ENCODE peak calls at places on chromosomes 11 and 22, in five cellular contexts. Q is RWPE2, V is esophagus muscularis mucosa, O is kidney, P is cardiac muscle cell. F is an unnamed sample. For H3K4me1, the result is how much of the 10 kb centered on the place peaks cover.

GRCh38 chr11:9380773-9381172 is 3.7 kb upstream of the IPO7 start:
- DNase-seq in Q (no peak), V (no peak), O (no peak), P (no peak), F (peak)

GRCh38 chr22:38017272-38017920 is 33.0 kb upstream of the SOX10 start:
- DNase-seq in Q (no peak), V (no peak), O (peak), P (peak), F (peak)

GRCh38 chr11:104547996-104548661 is 350.1 kb downstream of the CASP12 start:
- DNase-seq in Q (no peak), V (no peak), O (no peak), P (peak), F (no peak)

GRCh38 chr11:94737171-94737611 is 31.0 kb upstream of the AMOTL1 start:
- DNase-seq in Q (no peak), V (peak), O (no peak), P (no peak), F (no peak)

GRCh38 chr22:45738206-45738605 is 66.6 kb downstream of the ATXN10 start:
- DNase-seq in Q (no peak), V (no peak), O (no peak), P (no peak), F (no peak)

GRCh38 chr11:80103149-80103859 is 662.5 kb upstream of the TENM4 start:
- DNase-seq in Q (no peak), V (no peak), O (no peak), P (peak), F (no peak)

GRCh38 chr22:49776891-49777290 is 50.8 kb downstream of the BRD1 start:
- DNase-seq in Q (no peak), V (no peak), O (peak), P (no peak), F (no peak)

GRCh38 chr22:42919199-42919598 is 62.1 kb upstream of the ARFGAP3 start:
- DNase-seq in Q (no peak), V (no peak), O (no peak), P (no peak), F (no peak)

GRCh38 chr11:19828382-19829108 is 115.9 kb downstream of the NAV2 start:
- DNase-seq in Q (no peak), V (no peak), O (no peak), P (peak), F (no peak)

GRCh38 chr22:37681556-37682049 is 4.5 kb upstream of the NOL12 start:
- DNase-seq in Q (no peak), V (no peak), O (peak), P (peak), F (peak)

GRCh38 chr11:64759722-64760719 is at the start of gene PYGM:
- DNase-seq in Q (peak), V (no peak), O (peak), P (peak), F (peak)

GRCh38 chr11:60193687-60194433 is 11.0 kb upstream of the MS4A6A start:
- DNase-seq in Q (no peak), V (no peak), O (no peak), P (peak), F (peak)

GRCh38 chr11:16779436-16779835 is 41.0 kb downstream of the C11orf58 start:
- DNase-seq in Q (no peak), V (no peak), O (no peak), P (no peak), F (no peak)

GRCh38 chr11:10637629-10638028 is 55.9 kb downstream of the IRAG1 start:
- DNase-seq in Q (no peak), V (no peak), O (no peak), P (no peak), F (no peak)

GRCh38 chr11:105693075-105693474 is 83.2 kb downstream of the GRIA4 start:
- DNase-seq in Q (no peak), V (no peak), O (no peak), P (peak), F (no peak)

GRCh38 chr22:17199131-17199731 is 20.0 kb downstream of the ADA2 start:
- DNase-seq in Q (no peak), V (no peak), O (peak), P (peak), F (no peak)

GRCh38 chr11:69694781-69695180 is 9.0 kb downstream of the FGF19 start:
- DNase-seq in Q (no peak), V (no peak), O (no peak), P (no peak), F (no peak)

GRCh38 chr22:42560781-42561180 is 7.0 kb downstream of the SERHL2 start:
- DNase-seq in Q (no peak), V (no peak), O (no peak), P (peak), F (no peak)

GRCh38 chr11:44067266-44067665 is 1.2 kb downstream of the ACCS start:
- DNase-seq in Q (no peak), V (no peak), O (no peak), P (no peak), F (no peak)

GRCh38 chr11:36364551-36364950 is 68.5 kb downstream of the PRR5L start:
- DNase-seq in Q (no peak), V (no peak), O (no peak), P (no peak), F (no peak)

GRCh38 chr11:47524200-47524874 is 28.6 kb downstream of the CELF1 start:
- DNase-seq in Q (no peak), V (no peak), O (no peak), P (no peak), F (peak)

GRCh38 chr11:34600339-34601084 is 20.4 kb upstream of the EHF start:
- DNase-seq in Q (no peak), V (no peak), O (peak), P (no peak), F (peak)

GRCh38 chr11:131240421-131240820 is 130.0 kb upstream of the NTM start:
- DNase-seq in Q (no peak), V (peak), O (no peak), P (no peak), F (no peak)

GRCh38 chr11:75319035-75319877 is 32.2 kb downstream of the ARRB1 start:
- DNase-seq in Q (no peak), V (no peak), O (peak), P (no peak), F (no peak)

GRCh38 chr11:9906043-9906791 is 242.3 kb downstream of the SWAP70 start:
- DNase-seq in Q (no peak), V (no peak), O (no peak), P (peak), F (no peak)

GRCh38 chr22:29606320-29606719 is 2.9 kb downstream of the NF2 start:
- DNase-seq in Q (no peak), V (no peak), O (no peak), P (no peak), F (no peak)

GRCh38 chr22:29610780-29611179 is 7.3 kb downstream of the NF2 start:
- DNase-seq in Q (no peak), V (no peak), O (no peak), P (no peak), F (no peak)

GRCh38 chr22:29605236-29605850 is 1.9 kb downstream of the NF2 start:
- DNase-seq in Q (no peak), V (no peak), O (no peak), P (no peak), F (no peak)

GRCh38 chr22:29607426-29607825 is 4.0 kb downstream of the NF2 start:
- DNase-seq in Q (no peak), V (no peak), O (no peak), P (peak), F (no peak)

DNA sequence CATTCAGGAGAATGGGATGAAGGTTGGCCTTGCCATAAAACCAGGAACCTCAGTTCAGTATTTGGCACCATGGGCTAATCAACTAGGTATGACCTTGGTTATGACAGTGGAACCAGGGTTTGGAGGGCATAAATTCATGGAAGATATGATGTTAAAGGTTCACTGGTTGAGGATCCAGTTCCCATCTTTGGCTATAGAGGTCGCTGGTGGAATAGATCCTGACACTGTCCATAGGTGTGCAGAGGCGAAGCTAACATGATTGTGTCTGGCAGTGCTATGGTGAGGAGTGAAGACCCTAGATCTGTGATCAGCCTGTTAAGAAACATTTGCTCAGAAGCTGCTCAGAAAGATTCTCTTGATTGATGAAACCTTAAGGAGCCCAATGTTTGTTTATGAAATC is 5.7 kb downstream of the NF2 start:
- DNase-seq in Q (no peak), V (no peak), O (no peak), P (no peak), F (no peak)
- TF ChIP-seq CTCF in Q (no peak), V (no peak), O (peak), P (peak), F (no peak)

DNA sequence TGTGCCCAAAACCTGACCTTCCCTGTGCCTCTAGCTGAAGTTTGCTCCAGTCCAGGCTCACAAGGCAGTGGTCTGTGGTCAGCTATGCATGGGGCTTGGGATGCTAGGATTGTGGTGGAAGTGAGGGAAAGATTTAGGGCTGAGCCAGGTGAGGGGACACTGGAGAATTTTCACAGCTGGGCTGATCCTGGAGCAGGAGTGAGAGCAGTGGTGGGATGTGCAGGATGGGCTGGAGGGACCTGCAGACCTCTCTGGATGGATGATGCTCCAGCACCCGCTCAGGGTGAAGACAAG is 23.9 kb upstream of the KDM2A start:
- DNase-seq in Q (no peak), V (no peak), O (no peak), P (no peak), F (no peak)
- H3K27ac ChIP-seq in Q (no peak), V (no peak), O (no peak), P (no peak), F (no peak)

DNA sequence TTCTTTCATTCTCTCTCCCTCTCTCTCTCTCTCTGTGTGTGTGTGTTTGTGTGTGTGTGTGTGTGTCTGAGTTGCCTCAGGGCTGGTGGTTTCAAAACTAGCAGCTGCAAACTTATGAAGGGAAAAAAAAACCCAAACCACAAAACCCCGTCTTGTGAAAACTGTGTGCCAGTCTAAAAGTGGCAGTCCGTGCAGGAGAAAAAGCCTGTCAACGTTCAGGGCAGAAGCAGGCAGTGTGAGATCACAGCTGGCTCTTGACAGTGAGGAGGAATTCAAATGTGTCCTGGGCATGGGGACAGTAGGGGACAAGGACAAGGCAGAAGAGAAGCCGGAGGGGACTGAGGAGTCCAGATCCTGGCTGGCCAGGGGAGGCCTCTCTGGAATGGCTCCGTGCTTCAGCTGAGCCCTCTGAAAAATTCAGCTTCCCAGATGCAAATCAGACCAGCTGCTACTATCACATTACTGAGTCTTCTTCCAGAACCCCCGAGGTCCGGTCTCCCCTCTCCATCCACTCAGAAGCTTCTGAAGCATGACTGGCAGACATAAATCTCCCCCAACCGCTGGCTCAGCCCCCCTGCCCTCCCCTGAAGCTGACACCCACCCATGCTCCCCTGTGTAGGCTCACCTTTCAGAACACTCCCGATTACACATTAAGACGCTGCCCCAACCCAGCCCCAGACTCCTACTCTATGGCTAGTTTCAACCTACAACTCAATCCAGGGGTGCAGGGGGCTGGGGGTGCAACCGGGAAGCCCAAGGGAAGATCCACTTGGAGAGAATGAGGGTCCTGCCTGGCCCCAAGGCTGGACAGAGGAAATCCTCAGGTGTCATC is 32.0 kb downstream of the FLI1 start:
- DNase-seq in Q (no peak), V (no peak), O (no peak), P (peak), F (peak)
- H3K4me1 ChIP-seq in Q (under half), V (under half), O (under half), P (under half), F (under half)

GRCh38 chr11:72316984-72317383 is 73.0 kb upstream of the PHOX2A start:
- DNase-seq in Q (no peak), V (no peak), O (no peak), P (no peak), F (no peak)

GRCh38 chr11:72314600-72315386 is 70.8 kb upstream of the PHOX2A start:
- DNase-seq in Q (no peak), V (no peak), O (no peak), P (no peak), F (no peak)

GRCh38 chr11:72319261-72319660 is 75.3 kb upstream of the PHOX2A start:
- DNase-seq in Q (no peak), V (no peak), O (no peak), P (no peak), F (no peak)

GRCh38 chr11:72321381-72321996 is 77.5 kb upstream of the PHOX2A start:
- DNase-seq in Q (no peak), V (no peak), O (no peak), P (peak), F (no peak)

GRCh38 chr11:72317982-72318381 is 74.0 kb upstream of the PHOX2A start:
- DNase-seq in Q (no peak), V (no peak), O (no peak), P (no peak), F (no peak)
- TF ChIP-seq CTCF in Q (no peak), V (no peak), O (no peak), P (no peak), F (no peak)

DNA sequence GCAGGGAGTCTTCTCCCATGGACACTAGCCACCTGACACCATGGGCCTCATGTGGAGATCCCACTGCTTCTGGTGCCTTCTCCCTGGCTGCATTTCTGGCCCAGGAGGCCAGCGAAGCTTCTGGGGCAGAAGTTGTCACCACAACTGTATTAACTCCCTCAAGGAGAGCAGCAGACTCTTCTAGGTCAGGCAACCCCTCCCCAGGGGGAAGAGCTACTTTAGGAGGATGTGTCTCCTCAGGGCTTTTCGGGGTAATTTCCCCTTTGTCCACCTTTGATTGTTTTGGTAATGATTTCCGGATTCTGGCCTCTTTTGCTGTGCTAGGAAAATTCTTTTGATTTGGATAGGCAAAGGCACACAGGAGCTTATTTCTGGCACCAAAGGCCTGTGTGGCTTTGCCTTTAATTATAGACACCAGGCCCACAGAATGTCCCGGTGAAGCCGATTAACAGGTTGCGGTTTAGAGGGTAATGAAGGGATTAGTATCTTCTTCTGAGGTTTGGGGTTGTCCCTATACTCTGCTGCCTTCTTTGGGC is 8.9 kb upstream of the UCP2 start:
- DNase-seq in Q (no peak), V (no peak), O (peak), P (no peak), F (no peak)
- H3K27ac ChIP-seq in Q (no peak), V (no peak), O (no peak), P (no peak), F (no peak)

DNA sequence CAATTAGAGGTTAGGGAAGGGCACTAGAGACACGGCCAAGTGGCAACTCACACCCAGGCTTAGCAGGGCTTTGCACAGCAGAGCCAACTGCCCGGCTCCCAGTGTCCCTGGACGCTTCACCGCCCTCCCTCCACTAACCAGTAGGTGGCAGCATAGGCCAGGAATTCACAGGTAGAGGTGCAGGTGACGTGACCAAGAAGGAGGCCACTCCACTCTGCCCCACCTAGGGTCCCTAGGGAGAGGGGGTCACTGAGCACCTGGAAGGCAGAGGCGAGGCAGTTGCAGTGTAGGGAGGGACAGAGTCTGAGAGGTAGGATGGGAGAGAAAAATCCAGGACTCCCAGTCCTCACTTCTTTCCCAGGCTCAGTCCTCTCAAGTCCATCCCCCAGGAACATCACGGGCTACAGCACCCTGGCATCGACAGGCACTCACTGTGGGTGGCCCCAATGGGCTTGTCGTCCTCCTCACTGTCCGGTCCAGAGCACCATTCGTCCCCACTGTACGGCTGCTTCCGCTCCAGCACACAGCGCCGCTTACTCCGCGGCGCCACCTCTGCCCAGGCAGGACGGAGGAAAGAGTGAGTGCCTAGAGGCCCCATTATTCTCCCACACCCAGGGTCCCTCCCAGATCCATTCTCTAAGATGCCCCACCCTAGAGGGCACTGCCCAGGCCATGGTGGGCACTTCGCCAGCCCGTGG is 18.5 kb downstream of the BCL9L start:
- DNase-seq in Q (peak), V (peak), O (peak), P (peak), F (peak)
- H3K4me1 ChIP-seq in Q (under half), V (half or more), O (under half), P (under half), F (half or more)

DNA sequence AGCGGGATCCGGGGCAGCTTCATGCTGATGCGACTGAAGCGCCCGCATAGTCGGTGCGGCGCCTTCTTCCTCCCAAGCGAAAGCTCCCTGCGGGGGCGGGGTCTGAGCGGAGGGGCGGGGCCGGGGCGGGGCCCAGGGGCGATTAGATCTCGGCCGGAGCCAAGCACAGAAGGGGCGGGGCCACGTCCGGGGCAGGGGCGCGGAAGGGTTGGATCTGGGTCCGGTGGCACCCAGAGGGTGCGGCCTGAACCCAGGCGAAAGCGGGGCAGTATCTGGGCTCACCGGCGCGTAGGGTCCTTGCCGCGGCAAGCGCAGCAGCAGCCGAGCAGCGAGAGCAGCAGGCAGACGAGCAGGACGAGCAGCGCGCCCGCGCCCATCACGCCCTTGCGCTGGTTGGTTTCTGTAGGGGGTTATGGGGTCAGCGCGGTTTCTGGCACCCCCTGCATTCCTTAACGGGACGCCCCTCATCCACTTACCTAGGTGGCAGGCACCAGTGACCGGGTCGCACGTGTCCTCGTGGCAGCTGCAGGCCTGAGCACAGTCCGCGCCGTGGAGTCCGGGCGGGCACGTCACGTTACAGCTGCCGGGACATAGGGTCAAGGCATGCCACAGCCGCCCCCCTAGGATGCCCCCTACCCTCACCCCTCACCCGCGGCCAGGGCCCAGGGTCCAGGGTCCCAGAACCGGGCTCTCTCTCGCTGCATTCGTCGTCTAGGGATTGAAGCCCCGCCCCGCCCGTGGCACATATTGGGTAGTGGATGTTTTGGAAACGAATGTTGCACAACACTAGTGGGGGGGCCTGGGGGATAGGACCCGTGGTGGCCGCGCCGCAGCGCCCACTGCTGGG is 8.1 kb downstream of the SCARF2 start:
- DNase-seq in Q (peak), V (no peak), O (peak), P (no peak), F (peak)
- TF ChIP-seq CTCF in Q (no peak), V (no peak), O (no peak), P (no peak), F (no peak)